ENCODE peak calls at places on chromosomes 6 and 20, in nine cellular contexts. One of them, this sample, is unnamed.

GRCh38 chr20:44019638-44020335 is 105.1 kb downstream of the TOX2 start:
- DNase-seq in substantia nigra: no peak
- DNase-seq in HCEC 1CT: peak; percentile 47
- DNase-seq in fibroblast of mammary gland: peak; percentile 74
- DNase-seq in HTR-8/SVneo: no peak
- DNase-seq in activated T-helper 1 cell treated with anti-CD3 and anti-CD28 coated beads, Interleukin-2, amount 50 U/mL, for 16 hours: no peak
- DNase-seq in tibial nerve: no peak
- DNase-seq in stimulated activated CD4-positive, alpha-beta T cell treated with anti-CD3 and anti-CD28 coated beads, TNF-alpha, amount 100 ng/mL, for 48 hours: no peak
- DNase-seq in left ventricle myocardium superior: peak; percentile 51
- DNase-seq in this sample: no peak

GRCh38 chr6:22601941-22602340 is 32.6 kb downstream of the HDGFL1 start:
- DNase-seq in fibroblast of mammary gland: no peak
- DNase-seq in HTR-8/SVneo: no peak
- DNase-seq in stimulated activated CD4-positive, alpha-beta T cell treated with anti-CD3 and anti-CD28 coated beads, TNF-alpha, amount 100 ng/mL, for 48 hours: no peak
- DNase-seq in activated T-helper 1 cell treated with anti-CD3 and anti-CD28 coated beads, Interleukin-2, amount 50 U/mL, for 16 hours: no peak
- DNase-seq in left ventricle myocardium superior: no peak
- DNase-seq in substantia nigra: no peak
- DNase-seq in tibial nerve: no peak
- DNase-seq in HCEC 1CT: no peak
- DNase-seq in this sample: no peak

GRCh38 chr6:134060491-134061106 is 8.2 kb upstream of the SLC2A12 start:
- DNase-seq in HCEC 1CT: peak; percentile 75
- DNase-seq in fibroblast of mammary gland: peak; percentile 47
- DNase-seq in substantia nigra: no peak
- DNase-seq in tibial nerve: no peak
- DNase-seq in HTR-8/SVneo: peak; percentile 65
- DNase-seq in left ventricle myocardium superior: no peak
- DNase-seq in stimulated activated CD4-positive, alpha-beta T cell treated with anti-CD3 and anti-CD28 coated beads, TNF-alpha, amount 100 ng/mL, for 48 hours: no peak
- DNase-seq in activated T-helper 1 cell treated with anti-CD3 and anti-CD28 coated beads, Interleukin-2, amount 50 U/mL, for 16 hours: no peak
- DNase-seq in this sample: no peak

GRCh38 chr6:128311944-128312570 is 208.3 kb downstream of the PTPRK start:
- DNase-seq in HTR-8/SVneo: no peak
- DNase-seq in fibroblast of mammary gland: no peak
- DNase-seq in tibial nerve: no peak
- DNase-seq in left ventricle myocardium superior: no peak
- DNase-seq in substantia nigra: no peak
- DNase-seq in activated T-helper 1 cell treated with anti-CD3 and anti-CD28 coated beads, Interleukin-2, amount 50 U/mL, for 16 hours: no peak
- DNase-seq in stimulated activated CD4-positive, alpha-beta T cell treated with anti-CD3 and anti-CD28 coated beads, TNF-alpha, amount 100 ng/mL, for 48 hours: no peak
- DNase-seq in HCEC 1CT: no peak
- DNase-seq in this sample: no peak

GRCh38 chr6:82270791-82271392 is 23.3 kb upstream of the IBTK start:
- DNase-seq in tibial nerve: no peak
- DNase-seq in fibroblast of mammary gland: peak; percentile 65
- DNase-seq in HTR-8/SVneo: peak; percentile 30
- DNase-seq in activated T-helper 1 cell treated with anti-CD3 and anti-CD28 coated beads, Interleukin-2, amount 50 U/mL, for 16 hours: no peak
- DNase-seq in HCEC 1CT: peak; percentile 62
- DNase-seq in substantia nigra: no peak
- DNase-seq in stimulated activated CD4-positive, alpha-beta T cell treated with anti-CD3 and anti-CD28 coated beads, TNF-alpha, amount 100 ng/mL, for 48 hours: no peak
- DNase-seq in left ventricle myocardium superior: no peak
- DNase-seq in this sample: peak; percentile 30

GRCh38 chr6:6600865-6601264 is 12.3 kb downstream of the LY86 start:
- DNase-seq in HTR-8/SVneo: no peak
- DNase-seq in tibial nerve: no peak
- DNase-seq in activated T-helper 1 cell treated with anti-CD3 and anti-CD28 coated beads, Interleukin-2, amount 50 U/mL, for 16 hours: no peak
- DNase-seq in stimulated activated CD4-positive, alpha-beta T cell treated with anti-CD3 and anti-CD28 coated beads, TNF-alpha, amount 100 ng/mL, for 48 hours: no peak
- DNase-seq in substantia nigra: no peak
- DNase-seq in HCEC 1CT: no peak
- DNase-seq in fibroblast of mammary gland: no peak
- DNase-seq in left ventricle myocardium superior: no peak
- DNase-seq in this sample: no peak

GRCh38 chr6:56911847-56912246 is 43.1 kb upstream of the BEND6 start:
- DNase-seq in HCEC 1CT: peak; percentile 70
- DNase-seq in tibial nerve: no peak
- DNase-seq in substantia nigra: no peak
- DNase-seq in activated T-helper 1 cell treated with anti-CD3 and anti-CD28 coated beads, Interleukin-2, amount 50 U/mL, for 16 hours: no peak
- DNase-seq in stimulated activated CD4-positive, alpha-beta T cell treated with anti-CD3 and anti-CD28 coated beads, TNF-alpha, amount 100 ng/mL, for 48 hours: no peak
- DNase-seq in left ventricle myocardium superior: no peak
- DNase-seq in fibroblast of mammary gland: peak; percentile 69
- DNase-seq in HTR-8/SVneo: peak; percentile 33
- DNase-seq in this sample: no peak

GRCh38 chr6:96862560-96862959 is 25.3 kb upstream of the GPR63 start:
- DNase-seq in stimulated activated CD4-positive, alpha-beta T cell treated with anti-CD3 and anti-CD28 coated beads, TNF-alpha, amount 100 ng/mL, for 48 hours: no peak
- DNase-seq in HCEC 1CT: no peak
- DNase-seq in fibroblast of mammary gland: no peak
- DNase-seq in left ventricle myocardium superior: no peak
- DNase-seq in substantia nigra: no peak
- DNase-seq in activated T-helper 1 cell treated with anti-CD3 and anti-CD28 coated beads, Interleukin-2, amount 50 U/mL, for 16 hours: no peak
- DNase-seq in HTR-8/SVneo: no peak
- DNase-seq in tibial nerve: no peak
- DNase-seq in this sample: no peak

GRCh38 chr20:46541229-46541935 is 9.1 kb downstream of the OCSTAMP start:
- DNase-seq in HCEC 1CT: no peak
- DNase-seq in activated T-helper 1 cell treated with anti-CD3 and anti-CD28 coated beads, Interleukin-2, amount 50 U/mL, for 16 hours: no peak
- DNase-seq in substantia nigra: no peak
- DNase-seq in tibial nerve: no peak
- DNase-seq in fibroblast of mammary gland: no peak
- DNase-seq in left ventricle myocardium superior: no peak
- DNase-seq in stimulated activated CD4-positive, alpha-beta T cell treated with anti-CD3 and anti-CD28 coated beads, TNF-alpha, amount 100 ng/mL, for 48 hours: no peak
- DNase-seq in HTR-8/SVneo: no peak
- DNase-seq in this sample: no peak

GRCh38 chr20:58246346-58246745 is 17.9 kb upstream of the ANKRD60 start:
- DNase-seq in fibroblast of mammary gland: no peak
- DNase-seq in HTR-8/SVneo: peak; percentile 64
- DNase-seq in tibial nerve: no peak
- DNase-seq in left ventricle myocardium superior: no peak
- DNase-seq in stimulated activated CD4-positive, alpha-beta T cell treated with anti-CD3 and anti-CD28 coated beads, TNF-alpha, amount 100 ng/mL, for 48 hours: no peak
- DNase-seq in activated T-helper 1 cell treated with anti-CD3 and anti-CD28 coated beads, Interleukin-2, amount 50 U/mL, for 16 hours: no peak
- DNase-seq in substantia nigra: no peak
- DNase-seq in HCEC 1CT: no peak
- DNase-seq in this sample: no peak

GRCh38 chr20:34311118-34312023 is 8.2 kb upstream of the AHCY start:
- DNase-seq in tibial nerve: no peak
- DNase-seq in activated T-helper 1 cell treated with anti-CD3 and anti-CD28 coated beads, Interleukin-2, amount 50 U/mL, for 16 hours: no peak
- DNase-seq in substantia nigra: no peak
- DNase-seq in fibroblast of mammary gland: peak; percentile 31
- DNase-seq in HTR-8/SVneo: no peak
- DNase-seq in left ventricle myocardium superior: no peak
- DNase-seq in HCEC 1CT: no peak
- DNase-seq in stimulated activated CD4-positive, alpha-beta T cell treated with anti-CD3 and anti-CD28 coated beads, TNF-alpha, amount 100 ng/mL, for 48 hours: no peak
- DNase-seq in this sample: no peak

GRCh38 chr6:27133281-27134227 is 113.9 kb upstream of the PRSS16 start:
- DNase-seq in fibroblast of mammary gland: peak; percentile 81
- DNase-seq in HCEC 1CT: peak; percentile 65
- DNase-seq in HTR-8/SVneo: no peak
- DNase-seq in activated T-helper 1 cell treated with anti-CD3 and anti-CD28 coated beads, Interleukin-2, amount 50 U/mL, for 16 hours: peak; percentile 56
- DNase-seq in left ventricle myocardium superior: peak; percentile 74
- DNase-seq in substantia nigra: peak; percentile 18
- DNase-seq in tibial nerve: no peak
- DNase-seq in stimulated activated CD4-positive, alpha-beta T cell treated with anti-CD3 and anti-CD28 coated beads, TNF-alpha, amount 100 ng/mL, for 48 hours: peak; percentile 81
- DNase-seq in this sample: no peak

GRCh38 chr20:34557936-34558319 is 590 bp upstream of the MAP1LC3A start:
- DNase-seq in stimulated activated CD4-positive, alpha-beta T cell treated with anti-CD3 and anti-CD28 coated beads, TNF-alpha, amount 100 ng/mL, for 48 hours: no peak
- DNase-seq in left ventricle myocardium superior: no peak
- DNase-seq in HCEC 1CT: no peak
- DNase-seq in activated T-helper 1 cell treated with anti-CD3 and anti-CD28 coated beads, Interleukin-2, amount 50 U/mL, for 16 hours: no peak
- DNase-seq in fibroblast of mammary gland: no peak
- DNase-seq in substantia nigra: no peak
- DNase-seq in tibial nerve: no peak
- DNase-seq in HTR-8/SVneo: no peak
- DNase-seq in this sample: no peak

GRCh38 chr6:139515511-139515910 is 141.1 kb upstream of the CITED2 start:
- DNase-seq in tibial nerve: no peak
- DNase-seq in substantia nigra: no peak
- DNase-seq in activated T-helper 1 cell treated with anti-CD3 and anti-CD28 coated beads, Interleukin-2, amount 50 U/mL, for 16 hours: no peak
- DNase-seq in stimulated activated CD4-positive, alpha-beta T cell treated with anti-CD3 and anti-CD28 coated beads, TNF-alpha, amount 100 ng/mL, for 48 hours: no peak
- DNase-seq in HCEC 1CT: no peak
- DNase-seq in left ventricle myocardium superior: no peak
- DNase-seq in fibroblast of mammary gland: no peak
- DNase-seq in HTR-8/SVneo: peak; percentile 10
- DNase-seq in this sample: no peak

GRCh38 chr6:17012421-17013225 is 89.2 kb upstream of the STMND1 start:
- DNase-seq in stimulated activated CD4-positive, alpha-beta T cell treated with anti-CD3 and anti-CD28 coated beads, TNF-alpha, amount 100 ng/mL, for 48 hours: no peak
- DNase-seq in left ventricle myocardium superior: no peak
- DNase-seq in substantia nigra: no peak
- DNase-seq in fibroblast of mammary gland: no peak
- DNase-seq in HCEC 1CT: no peak
- DNase-seq in HTR-8/SVneo: peak; percentile 81
- DNase-seq in activated T-helper 1 cell treated with anti-CD3 and anti-CD28 coated beads, Interleukin-2, amount 50 U/mL, for 16 hours: no peak
- DNase-seq in tibial nerve: no peak
- DNase-seq in this sample: no peak

GRCh38 chr20:62732356-62732755 is 23.7 kb downstream of the NTSR1 start:
- DNase-seq in stimulated activated CD4-positive, alpha-beta T cell treated with anti-CD3 and anti-CD28 coated beads, TNF-alpha, amount 100 ng/mL, for 48 hours: no peak
- DNase-seq in activated T-helper 1 cell treated with anti-CD3 and anti-CD28 coated beads, Interleukin-2, amount 50 U/mL, for 16 hours: no peak
- DNase-seq in HCEC 1CT: no peak
- DNase-seq in tibial nerve: no peak
- DNase-seq in substantia nigra: no peak
- DNase-seq in left ventricle myocardium superior: no peak
- DNase-seq in fibroblast of mammary gland: no peak
- DNase-seq in HTR-8/SVneo: no peak
- DNase-seq in this sample: no peak

This sample was measured in GM18507.